ENCODE peak calls at places on chromosomes 11 and 22, in four cellular contexts. One of them, this sample, is unnamed.

GRCh38 chr11:79864882-79865281 is 424.1 kb upstream of the TENM4 start:
- DNase-seq in HepG2: no peak
- DNase-seq in K562: no peak
- DNase-seq in GM12891: no peak
- DNase-seq in this sample: no peak

GRCh38 chr11:66363805-66364535 is 7.6 kb downstream of the SLC29A2 start:
- DNase-seq in HepG2: no peak
- DNase-seq in K562: peak; percentile 86
- DNase-seq in GM12891: peak; percentile 82
- DNase-seq in this sample: peak; percentile 77

GRCh38 chr11:114082415-114082748 is 22.9 kb downstream of the ZBTB16 start:
- DNase-seq in HepG2: peak; percentile 39
- DNase-seq in K562: no peak
- DNase-seq in GM12891: no peak
- DNase-seq in this sample: no peak

GRCh38 chr22:32050678-32051515 is 7.8 kb downstream of the SLC5A1 start:
- DNase-seq in HepG2: peak; percentile 20
- DNase-seq in K562: peak; percentile 30
- DNase-seq in GM12891: no peak
- DNase-seq in this sample: no peak

GRCh38 chr22:43183496-43184263 is 3.3 kb downstream of the TTLL12 start:
- DNase-seq in HepG2: peak; percentile 67
- DNase-seq in K562: peak; percentile 85
- DNase-seq in GM12891: no peak
- DNase-seq in this sample: no peak

GRCh38 chr11:41784513-41785335 is 325.3 kb upstream of the LRRC4C start:
- DNase-seq in HepG2: no peak
- DNase-seq in K562: no peak
- DNase-seq in GM12891: no peak
- DNase-seq in this sample: no peak

GRCh38 chr11:46275964-46276641 is 1.4 kb upstream of the CREB3L1 start:
- DNase-seq in HepG2: peak; percentile 46
- DNase-seq in K562: no peak
- DNase-seq in GM12891: no peak
- DNase-seq in this sample: no peak

GRCh38 chr11:124716596-124716995 is 23.1 kb upstream of the NRGN start:
- DNase-seq in HepG2: no peak
- DNase-seq in K562: no peak
- DNase-seq in GM12891: no peak
- DNase-seq in this sample: no peak

GRCh38 chr22:33806191-33806590 is 114.1 kb downstream of the LARGE1 start:
- DNase-seq in HepG2: no peak
- DNase-seq in K562: no peak
- DNase-seq in GM12891: peak; percentile 18
- DNase-seq in this sample: no peak

GRCh38 chr11:12673601-12673923 is 659 bp upstream of the TEAD1 start:
- DNase-seq in HepG2: no peak
- DNase-seq in K562: no peak
- DNase-seq in GM12891: no peak
- DNase-seq in this sample: no peak

GRCh38 chr11:100727410-100727809 is 40.3 kb downstream of the ARHGAP42 start:
- DNase-seq in HepG2: no peak
- DNase-seq in K562: no peak
- DNase-seq in GM12891: no peak
- DNase-seq in this sample: no peak

GRCh38 chr11:24651873-24652272 is 155.0 kb downstream of the LUZP2 start:
- DNase-seq in HepG2: no peak
- DNase-seq in K562: no peak
- DNase-seq in GM12891: no peak
- DNase-seq in this sample: no peak

GRCh38 chr11:58616594-58616993 is 5.9 kb upstream of the CNTF start:
- DNase-seq in HepG2: no peak
- DNase-seq in K562: no peak
- DNase-seq in GM12891: no peak
- DNase-seq in this sample: no peak

GRCh38 chr22:17302616-17303015 is 66.6 kb upstream of the CECR2 start:
- DNase-seq in HepG2: no peak
- DNase-seq in K562: no peak
- DNase-seq in GM12891: no peak
- DNase-seq in this sample: no peak

GRCh38 chr22:30414525-30415047 is 11.0 kb upstream of the MTFP1 start:
- DNase-seq in HepG2: no peak
- DNase-seq in K562: no peak
- DNase-seq in GM12891: no peak
- DNase-seq in this sample: no peak
- TF ChIP-seq TAF1 in HepG2: no peak
- TF ChIP-seq TAF1 in K562: no peak
- TF ChIP-seq TAF1 in GM12891: no peak
- TF ChIP-seq TAF1 in this sample: no peak

DNA sequence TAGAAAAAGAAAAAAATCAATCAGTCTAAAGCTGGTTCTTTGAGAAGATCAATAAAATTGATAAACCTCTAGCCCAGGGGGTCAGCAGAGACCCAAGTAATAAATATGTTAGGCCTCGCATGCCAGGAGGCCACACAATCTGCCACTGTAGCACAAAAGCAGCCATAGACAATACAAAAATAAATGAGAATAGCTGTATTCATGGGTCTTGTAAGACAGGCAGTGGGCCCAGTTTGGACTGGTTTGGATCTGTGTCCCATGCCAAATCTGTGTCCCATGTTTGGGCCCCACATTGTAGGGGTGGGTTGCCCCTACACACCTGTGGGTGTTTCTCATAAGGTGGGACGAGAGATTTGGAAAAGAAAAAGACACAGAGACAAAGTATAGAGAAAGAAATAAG is 6.6 kb upstream of the PLAAT4 start:
- DNase-seq in HepG2: no peak
- DNase-seq in K562: no peak
- DNase-seq in GM12891: no peak
- DNase-seq in this sample: no peak
- TF ChIP-seq TAF1 in HepG2: no peak
- TF ChIP-seq TAF1 in K562: no peak
- TF ChIP-seq TAF1 in GM12891: no peak
- TF ChIP-seq TAF1 in this sample: no peak

DNA sequence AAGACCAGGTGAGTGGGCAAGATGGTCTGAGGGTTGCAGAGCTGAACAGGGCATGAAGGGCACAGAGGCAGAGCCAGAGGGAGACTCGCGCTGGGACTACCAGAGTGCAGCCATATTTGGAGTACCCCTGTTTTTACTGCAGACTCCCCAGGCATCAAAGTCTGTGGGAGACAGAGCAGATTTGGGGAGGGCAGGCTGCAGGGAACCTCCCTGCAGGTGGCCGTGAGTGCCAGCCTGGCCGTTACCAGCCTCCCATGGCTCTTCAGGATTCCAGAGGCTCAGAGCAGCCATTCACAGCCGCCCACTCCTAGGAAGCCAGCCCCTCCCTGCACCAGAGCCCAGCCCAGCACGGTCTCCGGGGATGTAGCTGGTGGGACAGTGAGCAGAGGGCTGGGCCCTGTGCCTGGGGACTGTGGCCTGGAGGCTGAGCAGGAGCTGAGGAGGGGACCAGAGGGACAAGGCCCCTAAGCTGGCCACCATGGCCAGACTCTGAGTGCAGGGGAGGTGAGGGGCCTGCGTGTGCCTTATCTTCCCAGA is at the start of gene SEPTIN3:
- DNase-seq in HepG2: no peak
- DNase-seq in K562: no peak
- DNase-seq in GM12891: no peak
- DNase-seq in this sample: no peak
- TF ChIP-seq TAF1 in HepG2: no peak
- TF ChIP-seq TAF1 in K562: no peak
- TF ChIP-seq TAF1 in GM12891: no peak
- TF ChIP-seq TAF1 in this sample: no peak

GRCh38 chr11:34631297-34631696 is 10.4 kb downstream of the EHF start:
- DNase-seq in HepG2: no peak
- DNase-seq in K562: no peak
- DNase-seq in GM12891: no peak
- DNase-seq in this sample: no peak
- TF ChIP-seq TAF1 in HepG2: no peak
- TF ChIP-seq TAF1 in K562: no peak
- TF ChIP-seq TAF1 in GM12891: no peak
- TF ChIP-seq TAF1 in this sample: no peak

GRCh38 chr11:104916442-104916841 is 18.2 kb upstream of the CASP12 start:
- DNase-seq in HepG2: no peak
- DNase-seq in K562: no peak
- DNase-seq in GM12891: no peak
- DNase-seq in this sample: no peak

GRCh38 chr11:104907521-104908185 is 9.4 kb upstream of the CASP12 start:
- DNase-seq in HepG2: no peak
- DNase-seq in K562: no peak
- DNase-seq in GM12891: no peak
- DNase-seq in this sample: no peak

GRCh38 chr11:104917259-104918112 is 19.2 kb upstream of the CASP12 start:
- DNase-seq in HepG2: no peak
- DNase-seq in K562: no peak
- DNase-seq in GM12891: no peak
- DNase-seq in this sample: no peak

GRCh38 chr11:104908186-104908531 is 9.9 kb upstream of the CASP12 start:
- DNase-seq in HepG2: no peak
- DNase-seq in K562: no peak
- DNase-seq in GM12891: no peak
- DNase-seq in this sample: no peak

GRCh38 chr11:104912102-104912501 is 13.8 kb upstream of the CASP12 start:
- DNase-seq in HepG2: no peak
- DNase-seq in K562: no peak
- DNase-seq in GM12891: no peak
- DNase-seq in this sample: no peak
- TF ChIP-seq TAF1 in HepG2: no peak
- TF ChIP-seq TAF1 in K562: no peak
- TF ChIP-seq TAF1 in GM12891: no peak
- TF ChIP-seq TAF1 in this sample: no peak

GRCh38 chr11:27848423-27848822 is 148.2 kb upstream of the BDNF start:
- DNase-seq in HepG2: no peak
- DNase-seq in K562: no peak
- DNase-seq in GM12891: no peak
- DNase-seq in this sample: no peak

GRCh38 chr11:27842290-27842689 is 142.0 kb upstream of the BDNF start:
- DNase-seq in HepG2: no peak
- DNase-seq in K562: no peak
- DNase-seq in GM12891: no peak
- DNase-seq in this sample: no peak

DNA sequence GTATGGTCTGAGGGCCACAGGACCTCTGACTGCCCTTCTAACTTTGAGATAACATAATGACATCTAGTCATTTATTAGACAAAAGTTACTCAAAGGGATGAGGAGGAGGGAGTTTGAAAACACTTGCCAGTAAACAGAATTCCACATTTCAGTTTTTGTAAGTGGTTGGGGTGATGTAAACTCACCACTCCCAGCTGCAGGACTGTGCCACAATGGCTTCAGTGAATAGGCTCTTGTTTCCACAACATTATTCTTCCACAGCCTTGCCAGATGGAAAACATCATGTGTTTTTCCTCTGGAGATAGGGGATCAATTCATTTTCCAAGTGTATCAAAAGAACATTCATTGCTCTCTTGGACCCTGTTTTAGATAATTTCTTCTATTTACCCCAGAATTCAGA is 147.2 kb upstream of the BDNF start:
- DNase-seq in HepG2: no peak
- DNase-seq in K562: no peak
- DNase-seq in GM12891: no peak
- DNase-seq in this sample: no peak
- TF ChIP-seq TAF1 in HepG2: no peak
- TF ChIP-seq TAF1 in K562: no peak
- TF ChIP-seq TAF1 in GM12891: no peak
- TF ChIP-seq TAF1 in this sample: no peak

DNA sequence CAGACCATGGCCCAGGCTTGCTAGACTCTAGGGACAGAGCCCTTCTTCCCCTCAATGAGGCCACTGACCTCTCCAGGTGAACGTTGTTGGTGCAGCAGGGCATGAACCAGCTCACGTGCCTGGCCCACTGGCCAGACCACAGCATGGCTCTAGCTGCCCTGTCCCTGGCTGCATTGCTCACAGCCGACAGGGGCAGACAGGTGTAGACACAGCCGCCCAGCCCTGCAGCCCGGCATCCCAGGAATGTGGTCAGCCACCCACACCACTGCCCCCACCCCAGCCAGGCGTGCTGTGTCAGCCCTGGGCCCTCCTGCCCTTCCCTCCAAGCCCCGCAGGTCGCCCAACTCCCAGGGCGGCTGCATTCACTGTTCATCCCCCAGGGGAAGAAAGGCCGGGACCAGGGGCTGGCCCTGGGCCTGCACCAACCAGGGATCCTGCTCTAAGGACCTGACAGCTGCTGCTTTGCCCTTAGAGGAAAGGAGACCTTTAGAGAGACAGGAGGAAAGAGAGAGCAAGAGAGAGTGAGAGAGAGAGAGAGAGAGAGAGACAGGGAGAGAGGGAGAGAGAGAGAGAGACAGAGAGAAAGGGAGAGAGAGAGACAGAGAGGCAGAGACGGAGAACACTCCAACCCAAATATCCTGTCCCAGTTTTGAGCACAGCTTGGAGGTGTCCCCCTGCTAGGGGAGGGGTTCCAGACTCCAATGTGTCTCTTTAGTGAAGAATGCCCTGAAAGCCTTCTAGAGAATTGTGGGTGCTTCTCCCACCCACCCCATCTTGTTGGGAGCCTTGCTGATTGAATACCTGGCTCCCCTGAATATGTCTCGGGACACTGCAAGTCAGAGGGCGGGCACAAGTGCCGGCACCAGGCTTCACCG is 44.2 kb upstream of the LINC01488 start:
- DNase-seq in HepG2: peak; percentile 82
- DNase-seq in K562: no peak
- DNase-seq in GM12891: no peak
- DNase-seq in this sample: no peak
- TF ChIP-seq TAF1 in HepG2: no peak
- TF ChIP-seq TAF1 in K562: no peak
- TF ChIP-seq TAF1 in GM12891: no peak
- TF ChIP-seq TAF1 in this sample: no peak

GRCh38 chr11:119149371-119150275 is 771 bp downstream of the ABCG4 start:
- DNase-seq in HepG2: no peak
- DNase-seq in K562: no peak
- DNase-seq in GM12891: no peak
- DNase-seq in this sample: no peak
- TF ChIP-seq TAF1 in HepG2: no peak
- TF ChIP-seq TAF1 in K562: no peak
- TF ChIP-seq TAF1 in GM12891: no peak
- TF ChIP-seq TAF1 in this sample: no peak